ENCODE peak calls at places on chromosome 7, in four cellular contexts. C is HepG2, L is GM12878, E is K562. P is an unnamed sample. For H3K79me2, the result is how much of the 10 kb centered on the place peaks cover.

GRCh38 chr7:49091089-49091488 is 166.7 kb downstream of the CDC14C start:
- DNase-seq in C (no peak), L (no peak), E (no peak), P (no peak)

GRCh38 chr7:42993038-42993437 is 60.9 kb downstream of the MRPL32 start:
- DNase-seq in L (no peak), C (peak), E (no peak), P (no peak)

GRCh38 chr7:115299379-115300038 is 377.6 kb downstream of the MDFIC start:
- DNase-seq in E (no peak), C (no peak), L (no peak), P (no peak)

GRCh38 chr7:77157446-77157845 is 35.0 kb downstream of the CCDC146 start:
- DNase-seq in C (no peak), L (peak), E (no peak), P (no peak)

GRCh38 chr7:93232673-93233018 is 480 bp downstream of the VPS50 start:
- DNase-seq in E (peak), C (no peak), L (no peak), P (no peak)

GRCh38 chr7:54823776-54824175 is 64.8 kb upstream of the SEC61G start:
- DNase-seq in E (no peak), L (no peak), C (no peak), P (no peak)

GRCh38 chr7:120919466-120919865 is 31.1 kb upstream of the ING3 start:
- DNase-seq in E (no peak), L (no peak), C (no peak), P (no peak)

GRCh38 chr7:64867863-64868440 is 35.1 kb upstream of the ZNF273 start:
- DNase-seq in E (no peak), C (no peak), L (no peak), P (no peak)

GRCh38 chr7:151680810-151681209 is 161.1 kb upstream of the RHEB start:
- DNase-seq in E (no peak), L (no peak), C (no peak), P (no peak)

GRCh38 chr7:137885623-137886022 is 38.8 kb upstream of the DGKI start:
- DNase-seq in E (no peak), C (no peak), L (no peak), P (no peak)

GRCh38 chr7:37916017-37916672 is 472 bp downstream of the SFRP4 start:
- DNase-seq in E (no peak), C (no peak), L (no peak), P (no peak)

GRCh38 chr7:135380351-135380750 is 129.6 kb downstream of the CNOT4 start:
- DNase-seq in E (no peak), C (no peak), L (no peak), P (no peak)

GRCh38 chr7:121151663-121152344 is 163.3 kb downstream of the CPED1 start:
- DNase-seq in L (no peak), E (no peak), C (no peak), P (no peak)

GRCh38 chr7:106839511-106839910 is 25.6 kb upstream of the PIK3CG start:
- DNase-seq in C (no peak), E (no peak), L (no peak), P (no peak)

GRCh38 chr7:39951156-39951942 is 1.3 kb downstream of the CDK13 start:
- DNase-seq in E (peak), L (no peak), C (peak), P (no peak)

GRCh38 chr7:13724631-13725566 is 264.6 kb downstream of the ETV1 start:
- DNase-seq in C (no peak), E (no peak), L (no peak), P (no peak)

GRCh38 chr7:84009051-84009450 is 185.5 kb downstream of the SEMA3A start:
- DNase-seq in L (no peak), E (no peak), C (no peak), P (no peak)

GRCh38 chr7:30840176-30841024 is 69.2 kb downstream of the MINDY4 start:
- DNase-seq in L (no peak), E (no peak), C (no peak), P (no peak)

GRCh38 chr7:94669773-94670495 is 14.0 kb upstream of the SGCE start:
- DNase-seq in L (no peak), E (no peak), C (no peak), P (no peak)

GRCh38 chr7:151382079-151382885 is 27.6 kb downstream of the WDR86 start:
- DNase-seq in C (no peak), L (no peak), E (no peak), P (no peak)

GRCh38 chr7:131970602-131971001 is 414.2 kb upstream of the PODXL start:
- DNase-seq in E (no peak), L (no peak), C (no peak), P (no peak)

GRCh38 chr7:45698527-45699309 is 124.5 kb downstream of the ADCY1 start:
- DNase-seq in E (no peak), L (no peak), C (no peak), P (no peak)

GRCh38 chr7:134723904-134724303 is 55.5 kb upstream of the CALD1 start:
- DNase-seq in C (no peak), E (no peak), L (no peak), P (no peak)

GRCh38 chr7:4277936-4278335 is 404.2 kb upstream of the FOXK1 start:
- DNase-seq in E (no peak), L (no peak), C (no peak), P (no peak)

GRCh38 chr7:112201421-112201820 is 4.8 kb downstream of the DOCK4 start:
- DNase-seq in C (no peak), L (no peak), E (no peak), P (no peak)
- H3K79me2 ChIP-seq in C (half or more), L (under half), E (under half), P (under half)

GRCh38 chr7:101156866-101157589 is 2.8 kb downstream of the AP1S1 start:
- DNase-seq in E (no peak), L (no peak), C (no peak), P (no peak)
- TF ChIP-seq ZNF274 in E (no peak), L (no peak), C (no peak), P (no peak)

DNA sequence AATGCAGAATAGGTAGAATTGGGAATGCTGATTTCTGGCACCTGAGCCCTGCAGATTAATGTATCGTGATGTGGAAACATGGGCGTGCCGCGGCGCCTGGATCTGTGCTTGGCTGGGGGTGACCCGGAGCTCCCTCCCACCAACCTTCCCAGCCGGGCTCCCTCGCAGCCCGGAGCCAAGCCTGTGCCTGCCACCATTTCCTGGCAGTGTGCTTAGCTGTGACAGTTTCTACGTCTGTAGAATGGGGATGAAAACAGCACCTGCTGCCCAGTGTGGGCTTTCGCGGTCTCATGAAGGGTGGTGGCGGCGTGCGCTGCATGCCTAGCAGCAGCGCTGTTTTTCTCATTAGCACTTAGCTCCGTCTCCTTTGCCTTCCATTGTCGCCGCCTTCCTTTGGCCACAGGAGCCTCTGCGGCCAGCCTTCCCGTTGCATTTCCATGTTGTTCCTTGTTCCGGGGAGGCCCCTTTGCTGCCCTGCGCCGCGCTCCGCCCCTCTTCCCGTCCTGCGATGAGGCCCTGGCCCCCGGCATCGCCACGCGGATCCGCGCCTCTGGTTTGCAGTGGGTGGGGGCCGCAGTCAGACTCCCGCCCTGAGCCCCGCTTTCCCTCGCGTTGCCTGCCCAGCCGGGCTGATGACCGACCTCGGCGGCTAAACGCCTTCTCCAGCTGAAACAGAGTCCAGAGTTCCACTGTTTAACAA is 84.2 kb downstream of the CUL1 start:
- DNase-seq in C (no peak), L (no peak), E (no peak), P (no peak)
- H3K79me2 ChIP-seq in C (under half), L (under half), E (under half), P (under half)

DNA sequence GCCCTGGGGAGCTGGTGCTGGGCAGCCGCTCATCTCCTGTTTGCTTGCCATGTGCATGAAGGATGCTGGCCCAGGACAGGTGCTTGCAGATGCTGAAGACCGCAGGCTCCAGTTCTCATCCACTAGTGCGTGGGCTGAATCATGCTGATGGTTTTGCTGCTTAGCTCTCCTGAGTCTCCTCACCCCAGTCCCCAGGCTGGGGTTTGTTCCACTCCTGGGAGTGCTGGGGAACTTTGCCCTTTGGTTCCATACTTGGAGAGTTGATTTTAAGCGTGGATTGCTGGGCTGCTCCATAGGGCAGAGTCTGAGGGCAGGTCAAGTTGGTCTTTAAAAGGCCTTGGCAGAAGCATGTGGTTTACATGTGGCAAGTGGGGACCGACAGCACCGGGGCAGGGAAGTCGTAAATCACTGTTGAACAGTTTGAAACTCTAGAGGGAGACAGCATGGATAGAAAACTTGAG is 9.1 kb downstream of the DYNC2I1 start:
- DNase-seq in L (no peak), C (peak), E (peak), P (no peak)
- TF ChIP-seq ZNF274 in L (no peak), C (peak), E (no peak), P (no peak)

GRCh38 chr7:74475243-74475986 is 21.7 kb downstream of the GTF2IRD1 start:
- DNase-seq in L (no peak), C (no peak), E (no peak), P (no peak)
- H3K79me2 ChIP-seq in L (under half), C (under half), E (under half), P (under half)

DNA sequence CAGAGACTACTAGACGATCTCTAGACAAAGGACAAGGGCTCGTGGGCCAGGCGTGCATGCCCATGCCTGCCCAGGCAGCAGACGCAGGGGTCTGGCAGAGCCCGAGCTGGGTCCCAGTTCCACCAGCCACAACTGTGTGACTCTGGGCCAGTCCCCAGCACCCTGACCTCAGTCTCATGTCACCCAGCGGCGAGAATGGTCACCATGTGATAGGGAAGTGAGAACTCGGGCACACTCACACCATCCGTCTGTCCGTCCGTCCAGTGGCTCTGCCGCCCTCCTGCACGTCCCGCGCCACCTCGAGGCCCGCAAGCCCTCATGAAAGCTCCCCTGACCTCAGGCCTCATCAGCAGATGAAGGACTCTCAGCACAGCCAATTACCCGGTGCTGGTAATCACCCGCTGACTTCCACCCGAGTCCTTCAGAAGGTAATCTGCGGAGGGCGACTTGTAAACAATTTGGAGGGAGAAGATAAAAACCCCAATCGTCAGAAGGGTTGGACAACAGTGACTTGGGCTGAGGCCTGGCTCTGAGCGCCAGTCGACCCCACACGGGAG is 280.1 kb downstream of the ELFN1 start:
- DNase-seq in L (no peak), E (no peak), C (no peak), P (no peak)
- TF ChIP-seq ZNF274 in L (no peak), E (no peak), C (no peak), P (no peak)

GRCh38 chr7:26624839-26625238 is 239.6 kb downstream of the SKAP2 start:
- DNase-seq in E (no peak), C (no peak), L (no peak), P (no peak)
- H3K79me2 ChIP-seq in E (under half), C (under half), L (under half), P (under half)

GRCh38 chr7:148261996-148262688 is 328.4 kb upstream of the C7orf33 start:
- DNase-seq in E (no peak), L (no peak), C (no peak), P (no peak)

GRCh38 chr7:148262721-148263229 is 327.8 kb upstream of the C7orf33 start:
- DNase-seq in L (no peak), C (peak), E (peak), P (peak)

GRCh38 chr7:148265896-148266295 is 324.7 kb upstream of the C7orf33 start:
- DNase-seq in E (no peak), L (no peak), C (no peak), P (no peak)

GRCh38 chr7:148261523-148261922 is 329.0 kb upstream of the C7orf33 start:
- DNase-seq in L (no peak), E (no peak), C (no peak), P (no peak)

DNA sequence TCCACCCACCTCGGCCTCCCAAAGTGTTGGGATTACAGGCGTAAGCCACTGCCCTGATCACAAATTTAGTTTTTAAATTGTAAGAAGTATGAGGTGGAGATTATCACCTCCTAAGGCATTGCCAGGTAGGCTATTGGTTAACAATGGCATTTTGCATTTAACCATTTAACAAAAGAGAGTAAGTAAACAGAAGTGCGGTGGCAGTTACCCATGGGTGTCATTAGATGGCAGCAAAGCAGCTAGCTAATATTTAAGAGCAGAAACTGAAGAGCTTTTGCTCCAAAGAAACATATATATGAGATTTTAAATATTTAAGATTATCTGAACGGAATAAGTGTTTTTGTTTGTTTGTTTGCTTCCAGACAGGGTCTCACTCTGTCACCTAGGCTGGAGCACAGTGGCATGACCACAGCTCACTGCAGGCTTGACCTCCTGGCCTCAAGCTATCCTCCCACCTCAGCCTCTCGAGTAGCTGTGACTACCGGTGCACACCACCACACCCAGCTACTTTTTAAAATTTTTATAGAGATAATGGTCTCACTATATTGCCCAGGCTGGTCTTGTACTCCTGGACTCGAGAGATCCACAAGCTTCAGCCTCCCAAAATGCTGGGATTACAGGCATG is 325.5 kb upstream of the C7orf33 start:
- DNase-seq in C (peak), E (peak), L (no peak), P (peak)
- TF ChIP-seq ZNF274 in C (no peak), E (no peak), L (no peak), P (no peak)

DNA sequence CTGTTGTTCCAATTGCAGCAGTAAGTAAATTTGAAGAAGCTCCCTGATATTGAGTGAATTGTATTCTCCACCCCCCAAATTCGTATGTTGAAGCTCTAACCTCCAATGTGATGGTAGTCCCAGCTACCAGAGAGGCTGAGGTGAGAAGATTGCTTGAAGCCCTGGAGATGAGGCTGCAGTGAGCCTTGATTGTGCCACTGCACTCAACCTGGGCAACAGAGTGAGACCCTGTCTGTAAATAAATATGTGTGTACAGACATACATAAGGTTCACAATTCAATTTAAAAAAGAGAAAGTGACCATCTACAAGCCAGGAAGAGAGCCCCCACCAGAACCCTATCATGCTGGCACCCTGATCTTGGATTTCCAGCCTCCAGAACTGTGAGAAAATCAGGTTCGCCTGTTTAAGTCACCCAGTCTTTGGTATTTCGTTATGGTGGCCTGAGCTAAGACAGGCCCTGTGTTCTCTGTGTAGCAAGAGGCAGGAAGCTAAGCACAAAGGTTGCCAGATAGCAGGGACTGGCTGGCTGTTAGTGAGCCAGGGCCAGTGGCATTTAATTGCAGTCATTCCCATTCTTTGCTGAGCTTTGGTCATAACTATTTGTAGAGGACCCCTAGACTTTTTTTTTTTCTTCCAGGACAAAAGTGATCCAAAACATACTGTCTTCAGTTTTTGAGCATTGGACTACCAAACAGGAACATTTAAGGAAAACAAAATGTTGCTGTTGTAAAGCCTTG is 45.6 kb downstream of the AUTS2 start:
- DNase-seq in L (no peak), C (peak), E (no peak), P (no peak)
- H3K79me2 ChIP-seq in L (under half), C (under half), E (under half), P (under half)

P was measured in HCT116.